ENCODE peak calls at places on chromosomes 7 and 10, in four cellular contexts. One of them, this sample, is unnamed.

GRCh38 chr10:133238066-133238804 is 580 bp downstream of the VENTX start:
- DNase-seq in NT2/D1: no peak
- DNase-seq in AG09309: no peak
- DNase-seq in dermis microvascular lymphatic vessel endothelial cell: no peak
- DNase-seq in this sample: no peak

GRCh38 chr7:101133621-101134398 is 6.9 kb downstream of the SERPINE1 start:
- DNase-seq in NT2/D1: no peak
- DNase-seq in AG09309: no peak
- DNase-seq in dermis microvascular lymphatic vessel endothelial cell: peak
- DNase-seq in this sample: no peak

GRCh38 chr10:88886557-88886956 is 6.5 kb downstream of the STAMBPL1 start:
- DNase-seq in NT2/D1: no peak
- DNase-seq in AG09309: no peak
- DNase-seq in dermis microvascular lymphatic vessel endothelial cell: no peak
- DNase-seq in this sample: no peak

GRCh38 chr7:28726563-28726962 is 231.6 kb downstream of the TRIL start:
- DNase-seq in NT2/D1: no peak
- DNase-seq in AG09309: no peak
- DNase-seq in dermis microvascular lymphatic vessel endothelial cell: no peak
- DNase-seq in this sample: no peak

GRCh38 chr10:124745678-124746077 is 1.5 kb upstream of the FAM53B start:
- DNase-seq in NT2/D1: no peak
- DNase-seq in AG09309: no peak
- DNase-seq in dermis microvascular lymphatic vessel endothelial cell: peak
- DNase-seq in this sample: no peak

GRCh38 chr7:96674565-96674964 is 35.1 kb downstream of the SEM1 start:
- DNase-seq in NT2/D1: no peak
- DNase-seq in AG09309: no peak
- DNase-seq in dermis microvascular lymphatic vessel endothelial cell: peak
- DNase-seq in this sample: peak

GRCh38 chr7:154907651-154908620 is 95.0 kb downstream of the PAXIP1 start:
- DNase-seq in NT2/D1: no peak
- DNase-seq in AG09309: no peak
- DNase-seq in dermis microvascular lymphatic vessel endothelial cell: no peak
- DNase-seq in this sample: no peak

GRCh38 chr7:22874904-22875303 is 52.3 kb upstream of the TOMM7 start:
- DNase-seq in NT2/D1: no peak
- DNase-seq in AG09309: no peak
- DNase-seq in dermis microvascular lymphatic vessel endothelial cell: no peak
- DNase-seq in this sample: no peak

GRCh38 chr10:114584419-114584818 is 73.7 kb downstream of the ABLIM1 start:
- DNase-seq in NT2/D1: no peak
- DNase-seq in AG09309: no peak
- DNase-seq in dermis microvascular lymphatic vessel endothelial cell: no peak
- DNase-seq in this sample: no peak

GRCh38 chr10:112135604-112136003 is 48.0 kb downstream of the GPAM start:
- DNase-seq in NT2/D1: no peak
- DNase-seq in AG09309: no peak
- DNase-seq in dermis microvascular lymphatic vessel endothelial cell: no peak
- DNase-seq in this sample: no peak

GRCh38 chr10:7587168-7587864 is 79.5 kb downstream of the ITIH5 start:
- DNase-seq in NT2/D1: no peak
- DNase-seq in AG09309: no peak
- DNase-seq in dermis microvascular lymphatic vessel endothelial cell: no peak
- DNase-seq in this sample: no peak

GRCh38 chr10:49442863-49443262 is 47.0 kb upstream of the DRGX start:
- DNase-seq in NT2/D1: no peak
- DNase-seq in AG09309: no peak
- DNase-seq in dermis microvascular lymphatic vessel endothelial cell: no peak
- DNase-seq in this sample: no peak

GRCh38 chr7:907158-907980 is 31.0 kb downstream of the GET4 start:
- DNase-seq in NT2/D1: no peak
- DNase-seq in AG09309: no peak
- DNase-seq in dermis microvascular lymphatic vessel endothelial cell: no peak
- DNase-seq in this sample: no peak

GRCh38 chr7:29500719-29501118 is 62.9 kb upstream of the PRR15 start:
- DNase-seq in NT2/D1: no peak
- DNase-seq in AG09309: no peak
- DNase-seq in dermis microvascular lymphatic vessel endothelial cell: peak
- DNase-seq in this sample: no peak

GRCh38 chr7:32298403-32299132 is 191.6 kb downstream of the LSM5 start:
- DNase-seq in NT2/D1: no peak
- DNase-seq in AG09309: no peak
- DNase-seq in dermis microvascular lymphatic vessel endothelial cell: no peak
- DNase-seq in this sample: no peak

GRCh38 chr7:98548981-98549380 is 68.1 kb upstream of the NPTX2 start:
- DNase-seq in NT2/D1: no peak
- DNase-seq in AG09309: no peak
- DNase-seq in dermis microvascular lymphatic vessel endothelial cell: no peak
- DNase-seq in this sample: no peak

This sample was measured in pulmonary artery endothelial cell.